ENCODE peak calls at places on chromosomes 6 and 20, in eight cellular contexts. M is stimulated activated CD4-positive, alpha-beta T cell treated with anti-CD3 and anti-CD28 coated beads, Interleukin-2, amount 100 ng/mL, for 48 hours; R is GM12865; Y is HCEC 1CT; K is T-helper 2 cell; W is activated T-cell treated with anti-CD3 and anti-CD28 coated beads, Interleukin-2, amount 50 U/mL, for 48 hours; U is cardiac fibroblast; C is GM23248. H is an unnamed sample.
A peak's percentile ranks its signal among the peaks of the same experiment; 100 is the strongest.

GRCh38 chr6:80553071-80553740 is 446.7 kb downstream of the BCKDHB start:
- DNase-seq in Y (no peak), M (no peak), C (no peak), U (peak; percentile 16), K (no peak), R (no peak), W (no peak), H (no peak)

GRCh38 chr6:104771258-104771832 is 88.4 kb downstream of the HACE1 start:
- DNase-seq in R (peak; percentile 9), U (peak; percentile 61), W (no peak), M (no peak), C (peak; percentile 54), Y (peak; percentile 53), K (no peak), H (no peak)

GRCh38 chr6:127483399-127484055 is 24.3 kb upstream of the KIAA0408 start:
- DNase-seq in W (no peak), R (no peak), Y (no peak), C (peak; percentile 2), M (no peak), K (no peak), U (no peak), H (no peak)

GRCh38 chr6:145736854-145737181 is 1.5 kb upstream of the EPM2A start:
- DNase-seq in Y (peak; percentile 46), C (peak; percentile 78), W (no peak), M (no peak), R (no peak), K (no peak), U (peak; percentile 42), H (no peak)

GRCh38 chr6:170264086-170264485 is 26.8 kb downstream of the DLL1 start:
- DNase-seq in M (no peak), K (no peak), Y (no peak), C (no peak), R (no peak), W (no peak), U (no peak), H (no peak)

GRCh38 chr6:147468634-147469033 is 39.9 kb upstream of the SAMD5 start:
- DNase-seq in K (no peak), R (no peak), M (no peak), Y (no peak), U (no peak), W (no peak), C (no peak), H (no peak)

GRCh38 chr6:89413006-89413400 is 930 bp upstream of the RRAGD start:
- DNase-seq in C (no peak), W (no peak), M (no peak), R (no peak), K (no peak), U (no peak), Y (no peak), H (peak; percentile 62)

GRCh38 chr6:125983246-125983945 is 2.9 kb upstream of the TRMT11 start:
- DNase-seq in U (peak; percentile 74), C (peak; percentile 85), Y (peak; percentile 80), W (no peak), M (no peak), K (no peak), R (no peak), H (no peak)

GRCh38 chr20:35776513-35777101 is 4.8 kb downstream of the PHF20 start:
- DNase-seq in Y (no peak), K (no peak), R (no peak), M (no peak), U (peak; percentile 54), W (no peak), C (peak; percentile 42), H (peak; percentile 61)

GRCh38 chr6:106502534-106502933 is 126.8 kb downstream of the RTN4IP1 start:
- DNase-seq in W (no peak), Y (peak; percentile 39), M (no peak), U (no peak), K (no peak), C (no peak), R (no peak), H (no peak)

GRCh38 chr6:31545291-31545690 is 1.1 kb downstream of the ATP6V1G2 start:
- DNase-seq in Y (no peak), R (no peak), M (no peak), U (no peak), K (no peak), C (no peak), W (no peak), H (no peak)

GRCh38 chr20:46012926-46013825 is 4.5 kb downstream of the MMP9 start:
- DNase-seq in M (no peak), K (no peak), Y (no peak), R (no peak), C (no peak), U (no peak), W (no peak), H (no peak)

GRCh38 chr6:149012040-149012545 is 265.3 kb downstream of the UST start:
- DNase-seq in W (no peak), R (no peak), U (peak; percentile 92), M (no peak), K (no peak), C (peak; percentile 97), Y (peak; percentile 99), H (no peak)

GRCh38 chr6:34284563-34285545 is 36.0 kb upstream of the SMIM29 start:
- DNase-seq in Y (peak; percentile 48), U (peak; percentile 88), M (no peak), K (no peak), C (peak; percentile 58), W (no peak), R (peak; percentile 57), H (peak; percentile 12)

GRCh38 chr6:162922816-162923215 is 195.0 kb downstream of the PACRG start:
- DNase-seq in M (no peak), W (no peak), R (no peak), Y (no peak), K (no peak), C (no peak), U (no peak), H (no peak)

GRCh38 chr20:3786126-3786484 is 435 bp downstream of the CENPB start:
- DNase-seq in W (peak; percentile 66), U (peak; percentile 67), R (peak; percentile 73), C (peak; percentile 83), K (no peak), Y (peak; percentile 68), M (no peak), H (peak; percentile 58)

GRCh38 chr6:35977308-35977707 is 47.1 kb downstream of the SLC26A8 start:
- DNase-seq in C (no peak), Y (no peak), W (no peak), K (no peak), R (no peak), U (no peak), M (no peak), H (peak; percentile 44)

GRCh38 chr6:158808918-158809678 is 10.1 kb downstream of the EZR start:
- DNase-seq in R (peak; percentile 91), Y (no peak), W (no peak), K (no peak), C (peak; percentile 19), U (no peak), M (no peak), H (peak; percentile 61)

GRCh38 chr20:51574248-51575033 is 31.9 kb upstream of the NFATC2 start:
- DNase-seq in U (peak; percentile 50), Y (no peak), R (no peak), M (peak; percentile 28), K (no peak), W (peak; percentile 71), C (peak; percentile 49), H (no peak)

GRCh38 chr6:7047966-7048365 is 59.8 kb upstream of the RREB1 start:
- DNase-seq in M (no peak), Y (no peak), C (peak; percentile 20), R (no peak), K (no peak), W (no peak), U (peak; percentile 48), H (no peak)

GRCh38 chr20:25283221-25283951 is 35.5 kb downstream of the PYGB start:
- DNase-seq in R (no peak), C (no peak), K (no peak), M (no peak), W (no peak), U (no peak), Y (no peak), H (peak; percentile 1)

GRCh38 chr20:9660236-9660868 is 146.0 kb downstream of the LAMP5 start:
- DNase-seq in M (no peak), W (no peak), U (peak; percentile 3), K (no peak), C (peak; percentile 4), R (peak; percentile 41), Y (no peak), H (no peak)

GRCh38 chr6:121770943-121771342 is 335.5 kb downstream of the GJA1 start:
- DNase-seq in U (peak; percentile 13), M (no peak), K (no peak), R (peak; percentile 7), W (no peak), C (peak; percentile 37), Y (peak; percentile 26), H (no peak)

GRCh38 chr6:119966484-119966883 is 616.9 kb upstream of the MAN1A1 start:
- DNase-seq in U (no peak), Y (no peak), K (no peak), C (no peak), W (peak; percentile 39), M (peak; percentile 7), R (peak; percentile 52), H (no peak)

GRCh38 chr6:89161326-89162046 is 15.6 kb downstream of the PM20D2 start:
- DNase-seq in C (peak; percentile 3), R (no peak), U (no peak), Y (no peak), W (no peak), K (no peak), M (no peak), H (no peak)

GRCh38 chr6:16564430-16564829 is 196.8 kb downstream of the ATXN1 start:
- DNase-seq in K (no peak), W (no peak), M (no peak), U (peak; percentile 34), R (no peak), Y (peak; percentile 36), C (peak; percentile 19), H (no peak)

GRCh38 chr6:25318589-25318988 is 39.4 kb downstream of the CARMIL1 start:
- DNase-seq in W (no peak), K (no peak), R (no peak), M (no peak), U (no peak), Y (no peak), C (no peak), H (no peak)

GRCh38 chr6:167737205-167737830 is 89.4 kb upstream of the AFDN start:
- DNase-seq in M (no peak), C (no peak), Y (no peak), U (no peak), R (no peak), W (no peak), K (no peak), H (no peak)

H was measured in thyroid gland.